ENCODE peak calls at places on chromosomes 3 and 15, in six cellular contexts. One of them, this sample, is unnamed.
A peak's percentile ranks its signal among the peaks of the same experiment; 100 is the strongest.

GRCh38 chr3:44061961-44062360 is 179.7 kb upstream of the TOPAZ1 start:
- DNase-seq in upper lobe of right lung: no peak
- DNase-seq in transverse colon: no peak
- DNase-seq in naive thymus-derived CD4-positive, alpha-beta T cell: no peak
- DNase-seq in mammary epithelial cell: no peak
- DNase-seq in CD8-positive, alpha-beta T cell: no peak
- DNase-seq in this sample: no peak

GRCh38 chr3:188153949-188154757 is at the start of gene LPP:
- DNase-seq in mammary epithelial cell: peak; percentile 85
- DNase-seq in CD8-positive, alpha-beta T cell: peak; percentile 65
- DNase-seq in naive thymus-derived CD4-positive, alpha-beta T cell: peak; percentile 70
- DNase-seq in transverse colon: peak; percentile 85
- DNase-seq in upper lobe of right lung: peak; percentile 95
- DNase-seq in this sample: peak; percentile 87

GRCh38 chr3:118641608-118642007 is 393.0 kb downstream of the IGSF11 start:
- DNase-seq in naive thymus-derived CD4-positive, alpha-beta T cell: no peak
- DNase-seq in upper lobe of right lung: no peak
- DNase-seq in transverse colon: no peak
- DNase-seq in CD8-positive, alpha-beta T cell: no peak
- DNase-seq in mammary epithelial cell: no peak
- DNase-seq in this sample: peak; percentile 3

GRCh38 chr15:64774556-64775523 is 549 bp downstream of the RBPMS2 start:
- DNase-seq in naive thymus-derived CD4-positive, alpha-beta T cell: no peak
- DNase-seq in mammary epithelial cell: no peak
- DNase-seq in upper lobe of right lung: no peak
- DNase-seq in transverse colon: no peak
- DNase-seq in CD8-positive, alpha-beta T cell: no peak
- DNase-seq in this sample: peak; percentile 10

GRCh38 chr3:140857993-140858392 is 83.6 kb upstream of the SLC25A36 start:
- DNase-seq in CD8-positive, alpha-beta T cell: no peak
- DNase-seq in upper lobe of right lung: no peak
- DNase-seq in transverse colon: no peak
- DNase-seq in mammary epithelial cell: no peak
- DNase-seq in naive thymus-derived CD4-positive, alpha-beta T cell: no peak
- DNase-seq in this sample: no peak

GRCh38 chr3:8509961-8510360 is 8.3 kb downstream of the LMCD1 start:
- DNase-seq in naive thymus-derived CD4-positive, alpha-beta T cell: no peak
- DNase-seq in CD8-positive, alpha-beta T cell: no peak
- DNase-seq in transverse colon: no peak
- DNase-seq in upper lobe of right lung: no peak
- DNase-seq in mammary epithelial cell: peak; percentile 55
- DNase-seq in this sample: no peak

GRCh38 chr3:161854232-161854771 is 357.7 kb downstream of the OTOL1 start:
- DNase-seq in mammary epithelial cell: peak; percentile 78
- DNase-seq in transverse colon: peak; percentile 45
- DNase-seq in CD8-positive, alpha-beta T cell: no peak
- DNase-seq in naive thymus-derived CD4-positive, alpha-beta T cell: no peak
- DNase-seq in upper lobe of right lung: no peak
- DNase-seq in this sample: no peak

GRCh38 chr3:183688869-183689268 is 8.7 kb upstream of the YEATS2 start:
- DNase-seq in mammary epithelial cell: no peak
- DNase-seq in transverse colon: no peak
- DNase-seq in naive thymus-derived CD4-positive, alpha-beta T cell: no peak
- DNase-seq in CD8-positive, alpha-beta T cell: no peak
- DNase-seq in upper lobe of right lung: no peak
- DNase-seq in this sample: no peak

GRCh38 chr3:33372218-33373081 is 67.8 kb downstream of the UBP1 start:
- DNase-seq in naive thymus-derived CD4-positive, alpha-beta T cell: peak; percentile 53
- DNase-seq in CD8-positive, alpha-beta T cell: peak; percentile 25
- DNase-seq in mammary epithelial cell: peak; percentile 78
- DNase-seq in upper lobe of right lung: no peak
- DNase-seq in transverse colon: peak; percentile 30
- DNase-seq in this sample: peak; percentile 39

GRCh38 chr15:29681946-29682345 is 140.3 kb downstream of the TJP1 start:
- DNase-seq in transverse colon: no peak
- DNase-seq in naive thymus-derived CD4-positive, alpha-beta T cell: no peak
- DNase-seq in mammary epithelial cell: no peak
- DNase-seq in upper lobe of right lung: no peak
- DNase-seq in CD8-positive, alpha-beta T cell: no peak
- DNase-seq in this sample: no peak

GRCh38 chr3:151866711-151867410 is 6.6 kb upstream of the SUCNR1 start:
- DNase-seq in transverse colon: no peak
- DNase-seq in CD8-positive, alpha-beta T cell: no peak
- DNase-seq in upper lobe of right lung: no peak
- DNase-seq in mammary epithelial cell: no peak
- DNase-seq in naive thymus-derived CD4-positive, alpha-beta T cell: no peak
- DNase-seq in this sample: no peak

GRCh38 chr3:1775321-1775720 is 323.3 kb upstream of the CNTN4 start:
- DNase-seq in transverse colon: no peak
- DNase-seq in mammary epithelial cell: no peak
- DNase-seq in naive thymus-derived CD4-positive, alpha-beta T cell: no peak
- DNase-seq in CD8-positive, alpha-beta T cell: no peak
- DNase-seq in upper lobe of right lung: no peak
- DNase-seq in this sample: no peak
- H3K9me3 ChIP-seq in transverse colon: no peaks in the 10 kb centered on the region
- H3K9me3 ChIP-seq in mammary epithelial cell: peaks cover 5% of the 10 kb centered on the region
- H3K9me3 ChIP-seq in naive thymus-derived CD4-positive, alpha-beta T cell: no peaks in the 10 kb centered on the region
- H3K9me3 ChIP-seq in CD8-positive, alpha-beta T cell: no peaks in the 10 kb centered on the region
- H3K9me3 ChIP-seq in upper lobe of right lung: no peaks in the 10 kb centered on the region
- H3K9me3 ChIP-seq in this sample: no peaks in the 10 kb centered on the region

DNA sequence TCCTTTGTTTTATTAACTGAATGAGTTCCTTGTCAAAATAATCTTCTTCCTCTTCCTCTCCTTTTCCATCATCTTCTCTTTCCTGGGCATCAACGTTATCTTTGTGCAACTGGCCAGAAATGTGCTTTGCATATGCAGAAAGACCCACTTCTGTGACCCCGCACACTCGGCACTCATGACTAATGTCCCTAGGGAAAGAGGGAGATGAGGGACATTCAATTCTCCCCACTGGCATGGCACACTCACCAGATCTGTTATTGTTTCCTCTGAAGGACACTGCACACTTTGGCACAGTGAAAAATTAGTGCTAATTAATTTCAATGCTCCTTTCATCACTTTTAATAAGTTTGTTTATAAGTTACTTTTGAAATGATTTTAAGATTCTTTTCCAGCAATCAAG is 34.0 kb downstream of the ZNF106 start:
- DNase-seq in CD8-positive, alpha-beta T cell: no peak
- DNase-seq in transverse colon: no peak
- DNase-seq in upper lobe of right lung: no peak
- DNase-seq in naive thymus-derived CD4-positive, alpha-beta T cell: no peak
- DNase-seq in mammary epithelial cell: no peak
- DNase-seq in this sample: no peak
- H3K4me3 ChIP-seq in CD8-positive, alpha-beta T cell: no peak overlapping the region
- H3K4me3 ChIP-seq in transverse colon: no peak overlapping the region
- H3K4me3 ChIP-seq in upper lobe of right lung: peak overlapping the region; percentile 40
- H3K4me3 ChIP-seq in naive thymus-derived CD4-positive, alpha-beta T cell: no peak overlapping the region
- H3K4me3 ChIP-seq in mammary epithelial cell: no peak overlapping the region
- H3K4me3 ChIP-seq in this sample: no peak overlapping the region

DNA sequence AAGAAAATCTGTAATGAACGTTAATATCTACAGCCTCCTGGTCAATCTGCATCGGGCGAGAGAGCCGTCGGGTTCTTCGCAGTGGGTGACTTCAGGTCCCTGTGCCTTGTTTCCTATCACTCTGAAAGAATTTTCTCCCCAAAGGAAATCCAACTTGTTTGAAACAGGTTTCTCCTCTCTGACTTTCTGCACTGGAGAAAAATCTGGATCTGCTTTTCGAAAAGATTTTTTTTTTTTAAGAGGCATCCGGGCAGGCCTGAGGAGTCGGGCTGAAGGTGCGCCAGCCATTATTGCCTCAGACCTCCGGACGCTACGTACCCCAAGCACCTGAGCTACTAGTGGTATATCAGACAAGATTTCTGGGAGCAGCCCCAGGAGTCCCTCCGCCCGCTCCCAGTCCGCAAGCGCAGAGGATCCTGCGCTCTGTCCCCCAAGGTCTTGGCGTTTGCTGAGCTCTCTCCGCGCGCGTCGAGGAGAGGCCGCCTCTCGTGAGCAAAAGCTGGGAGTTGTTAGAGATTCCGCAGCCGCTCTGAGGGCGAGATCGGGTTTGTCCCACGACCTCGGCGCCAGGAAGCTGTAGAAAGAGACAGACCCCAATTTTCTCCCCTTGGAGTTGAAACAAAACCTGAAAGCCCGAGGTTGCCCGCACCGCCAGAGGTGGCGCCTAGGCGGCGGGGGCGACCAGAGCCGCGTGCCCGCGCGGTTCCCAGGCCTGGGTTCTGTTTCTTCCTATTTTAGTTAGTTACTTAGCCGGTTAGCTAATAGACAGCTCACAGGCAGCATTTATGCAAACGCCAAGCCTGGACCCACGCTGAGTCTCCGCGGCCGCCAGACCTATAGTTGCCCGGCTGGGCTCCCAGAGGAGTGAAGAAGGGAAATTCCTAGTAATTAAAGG is 72.4 kb upstream of the POLG start:
- DNase-seq in CD8-positive, alpha-beta T cell: no peak
- DNase-seq in transverse colon: no peak
- DNase-seq in upper lobe of right lung: no peak
- DNase-seq in mammary epithelial cell: no peak
- DNase-seq in naive thymus-derived CD4-positive, alpha-beta T cell: no peak
- DNase-seq in this sample: no peak
- H3K27me3 ChIP-seq in CD8-positive, alpha-beta T cell: peaks cover 59% of the 10 kb centered on the region
- H3K27me3 ChIP-seq in transverse colon: peaks cover 100% of the 10 kb centered on the region
- H3K27me3 ChIP-seq in upper lobe of right lung: peaks cover 97% of the 10 kb centered on the region
- H3K27me3 ChIP-seq in mammary epithelial cell: peaks cover 70% of the 10 kb centered on the region
- H3K27me3 ChIP-seq in naive thymus-derived CD4-positive, alpha-beta T cell: peaks cover 30% of the 10 kb centered on the region
- H3K27me3 ChIP-seq in this sample: peaks cover 77% of the 10 kb centered on the region

GRCh38 chr15:93415576-93415975 is 326.6 kb upstream of the RGMA start:
- DNase-seq in upper lobe of right lung: no peak
- DNase-seq in transverse colon: no peak
- DNase-seq in naive thymus-derived CD4-positive, alpha-beta T cell: no peak
- DNase-seq in CD8-positive, alpha-beta T cell: no peak
- DNase-seq in mammary epithelial cell: no peak
- DNase-seq in this sample: no peak
- H3K9me3 ChIP-seq in upper lobe of right lung: no peaks in the 10 kb centered on the region
- H3K9me3 ChIP-seq in transverse colon: no peaks in the 10 kb centered on the region
- H3K9me3 ChIP-seq in naive thymus-derived CD4-positive, alpha-beta T cell: no peaks in the 10 kb centered on the region
- H3K9me3 ChIP-seq in CD8-positive, alpha-beta T cell: no peaks in the 10 kb centered on the region
- H3K9me3 ChIP-seq in mammary epithelial cell: peaks cover 25% of the 10 kb centered on the region
- H3K9me3 ChIP-seq in this sample: no peaks in the 10 kb centered on the region

DNA sequence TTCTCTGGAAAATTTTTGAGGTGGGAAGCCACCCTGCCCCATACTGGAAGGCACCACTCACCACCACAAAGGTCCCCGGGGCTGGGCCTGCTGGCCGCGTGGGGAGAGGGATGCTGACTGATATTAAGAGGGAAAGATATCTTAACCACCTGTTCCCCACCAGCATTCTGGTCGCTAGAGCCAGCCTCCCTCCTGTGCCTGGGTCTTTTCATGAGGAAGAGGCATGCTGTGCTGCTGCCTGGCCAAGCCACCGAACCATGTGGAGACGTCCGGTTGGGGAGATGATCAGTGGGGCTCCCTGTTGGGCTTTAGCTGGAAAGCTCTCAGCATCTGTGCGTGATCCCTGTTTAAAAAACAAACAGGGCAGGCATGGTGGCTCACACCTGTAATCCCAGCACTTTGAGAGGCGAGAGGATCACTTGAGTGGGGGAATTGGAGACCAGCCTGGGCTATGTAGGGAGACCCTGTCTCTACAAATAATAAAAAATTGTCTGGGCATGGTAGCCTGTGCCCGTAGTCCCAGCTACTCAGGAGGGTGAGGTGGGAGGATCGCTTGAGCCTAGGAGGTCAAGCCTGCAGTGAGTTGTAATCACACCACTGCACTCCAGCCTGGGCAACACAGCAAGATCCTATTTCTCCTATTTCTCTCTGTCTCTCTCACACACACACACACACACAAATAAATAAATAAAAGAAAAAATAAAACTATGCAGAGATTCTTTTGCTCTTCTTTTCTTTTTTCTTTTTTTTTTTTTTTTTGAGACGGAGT is 1.0 kb downstream of the KLHL18 start:
- DNase-seq in upper lobe of right lung: no peak
- DNase-seq in CD8-positive, alpha-beta T cell: peak; percentile 16
- DNase-seq in mammary epithelial cell: peak; percentile 12
- DNase-seq in naive thymus-derived CD4-positive, alpha-beta T cell: no peak
- DNase-seq in transverse colon: peak; percentile 20
- DNase-seq in this sample: no peak
- H3K4me3 ChIP-seq in upper lobe of right lung: peak overlapping the region; percentile 81
- H3K4me3 ChIP-seq in CD8-positive, alpha-beta T cell: peak overlapping the region; percentile 75
- H3K4me3 ChIP-seq in mammary epithelial cell: peak overlapping the region; percentile 83
- H3K4me3 ChIP-seq in naive thymus-derived CD4-positive, alpha-beta T cell: peak overlapping the region; percentile 76
- H3K4me3 ChIP-seq in transverse colon: peak overlapping the region; percentile 84
- H3K4me3 ChIP-seq in this sample: peak overlapping the region; percentile 99

GRCh38 chr3:123926396-123926795 is 34.6 kb downstream of the CCDC14 start:
- DNase-seq in naive thymus-derived CD4-positive, alpha-beta T cell: no peak
- DNase-seq in transverse colon: no peak
- DNase-seq in mammary epithelial cell: no peak
- DNase-seq in CD8-positive, alpha-beta T cell: no peak
- DNase-seq in upper lobe of right lung: no peak
- DNase-seq in this sample: no peak

GRCh38 chr3:123934250-123934649 is 26.8 kb downstream of the CCDC14 start:
- DNase-seq in naive thymus-derived CD4-positive, alpha-beta T cell: no peak
- DNase-seq in transverse colon: no peak
- DNase-seq in CD8-positive, alpha-beta T cell: no peak
- DNase-seq in upper lobe of right lung: no peak
- DNase-seq in mammary epithelial cell: no peak
- DNase-seq in this sample: no peak

GRCh38 chr3:123930426-123930825 is 30.6 kb downstream of the CCDC14 start:
- DNase-seq in upper lobe of right lung: no peak
- DNase-seq in transverse colon: no peak
- DNase-seq in mammary epithelial cell: no peak
- DNase-seq in naive thymus-derived CD4-positive, alpha-beta T cell: no peak
- DNase-seq in CD8-positive, alpha-beta T cell: no peak
- DNase-seq in this sample: no peak

GRCh38 chr3:123929325-123929724 is 31.7 kb downstream of the CCDC14 start:
- DNase-seq in CD8-positive, alpha-beta T cell: no peak
- DNase-seq in naive thymus-derived CD4-positive, alpha-beta T cell: no peak
- DNase-seq in upper lobe of right lung: no peak
- DNase-seq in mammary epithelial cell: no peak
- DNase-seq in transverse colon: no peak
- DNase-seq in this sample: no peak
- H3K27me3 ChIP-seq in CD8-positive, alpha-beta T cell: no peaks in the 10 kb centered on the region
- H3K27me3 ChIP-seq in naive thymus-derived CD4-positive, alpha-beta T cell: no peaks in the 10 kb centered on the region
- H3K27me3 ChIP-seq in upper lobe of right lung: no peaks in the 10 kb centered on the region
- H3K27me3 ChIP-seq in mammary epithelial cell: no peaks in the 10 kb centered on the region
- H3K27me3 ChIP-seq in transverse colon: no peaks in the 10 kb centered on the region
- H3K27me3 ChIP-seq in this sample: no peaks in the 10 kb centered on the region